ENCODE peak calls at places on chromosome 2, in four cellular contexts. One of them, this sample, is unnamed. For H3K4me1, the result is how much of the 10 kb centered on the place peaks cover.

GRCh38 chr2:220460257-220460985 is 833.0 kb downstream of the SLC4A3 start:
- DNase-seq in HepG2: no peak
- DNase-seq in GM12878: no peak
- DNase-seq in H1: no peak
- DNase-seq in this sample: peak

GRCh38 chr2:3492951-3493609 is 26.3 kb downstream of the ADI1 start:
- DNase-seq in HepG2: peak
- DNase-seq in GM12878: no peak
- DNase-seq in H1: no peak
- DNase-seq in this sample: no peak

GRCh38 chr2:26864226-26864625 is 16.3 kb downstream of the DPYSL5 start:
- DNase-seq in HepG2: no peak
- DNase-seq in GM12878: no peak
- DNase-seq in H1: peak
- DNase-seq in this sample: no peak

GRCh38 chr2:225400060-225400511 is 576 bp downstream of the NYAP2 start:
- DNase-seq in H1: peak
- DNase-seq in HepG2: peak
- DNase-seq in GM12878: no peak
- DNase-seq in this sample: peak

GRCh38 chr2:3297523-3297922 is 80.1 kb downstream of the EIPR1 start:
- DNase-seq in H1: no peak
- DNase-seq in HepG2: no peak
- DNase-seq in GM12878: no peak
- DNase-seq in this sample: no peak

GRCh38 chr2:115200016-115200415 is 757.6 kb downstream of the DPP10 start:
- DNase-seq in GM12878: no peak
- DNase-seq in HepG2: no peak
- DNase-seq in H1: no peak
- DNase-seq in this sample: no peak

GRCh38 chr2:19377717-19378116 is 19.3 kb upstream of the OSR1 start:
- DNase-seq in GM12878: no peak
- DNase-seq in H1: no peak
- DNase-seq in HepG2: no peak
- DNase-seq in this sample: no peak

GRCh38 chr2:1432726-1433125 is 19.5 kb downstream of the TPO start:
- DNase-seq in H1: no peak
- DNase-seq in GM12878: no peak
- DNase-seq in HepG2: no peak
- DNase-seq in this sample: no peak

GRCh38 chr2:204005940-204006721 is 69.6 kb downstream of the ICOS start:
- DNase-seq in HepG2: no peak
- DNase-seq in GM12878: no peak
- DNase-seq in H1: no peak
- DNase-seq in this sample: no peak

GRCh38 chr2:139353874-139354273 is 573.7 kb upstream of the NXPH2 start:
- DNase-seq in HepG2: no peak
- DNase-seq in H1: no peak
- DNase-seq in GM12878: no peak
- DNase-seq in this sample: no peak

GRCh38 chr2:170177950-170178781 is at the start of gene MYO3B:
- DNase-seq in GM12878: no peak
- DNase-seq in HepG2: no peak
- DNase-seq in H1: no peak
- DNase-seq in this sample: no peak

GRCh38 chr2:132936261-132936660 is 266.3 kb upstream of the LYPD1 start:
- DNase-seq in GM12878: no peak
- DNase-seq in H1: no peak
- DNase-seq in HepG2: no peak
- DNase-seq in this sample: no peak

GRCh38 chr2:100321181-100321880 is 970 bp downstream of the LONRF2 start:
- DNase-seq in HepG2: no peak
- DNase-seq in GM12878: no peak
- DNase-seq in H1: peak
- DNase-seq in this sample: peak

GRCh38 chr2:55136138-55136541 is 85.9 kb upstream of the RTN4 start:
- DNase-seq in H1: no peak
- DNase-seq in HepG2: no peak
- DNase-seq in GM12878: no peak
- DNase-seq in this sample: no peak

GRCh38 chr2:6073260-6074141 is 381.3 kb downstream of the SOX11 start:
- DNase-seq in HepG2: no peak
- DNase-seq in H1: no peak
- DNase-seq in GM12878: no peak
- DNase-seq in this sample: no peak

GRCh38 chr2:12685145-12685544 is 31.6 kb upstream of the TRIB2 start:
- DNase-seq in GM12878: no peak
- DNase-seq in HepG2: no peak
- DNase-seq in H1: no peak
- DNase-seq in this sample: no peak

GRCh38 chr2:20198001-20198400 is 26.9 kb downstream of the SDC1 start:
- DNase-seq in GM12878: no peak
- DNase-seq in HepG2: no peak
- DNase-seq in H1: no peak
- DNase-seq in this sample: no peak

GRCh38 chr2:239697765-239698164 is 296.9 kb upstream of the HDAC4 start:
- DNase-seq in GM12878: no peak
- DNase-seq in H1: no peak
- DNase-seq in HepG2: no peak
- DNase-seq in this sample: no peak

GRCh38 chr2:128513416-128514283 is 195.0 kb upstream of the HS6ST1 start:
- DNase-seq in HepG2: no peak
- DNase-seq in GM12878: peak
- DNase-seq in H1: no peak
- DNase-seq in this sample: no peak

GRCh38 chr2:20916604-20917286 is 93.8 kb upstream of the LDAH start:
- DNase-seq in GM12878: no peak
- DNase-seq in HepG2: peak
- DNase-seq in H1: no peak
- DNase-seq in this sample: no peak

GRCh38 chr2:148756292-148756975 is 111.9 kb downstream of the EPC2 start:
- DNase-seq in H1: no peak
- DNase-seq in HepG2: peak
- DNase-seq in GM12878: no peak
- DNase-seq in this sample: no peak

GRCh38 chr2:17148298-17149228 is 369.7 kb downstream of the RAD51AP2 start:
- DNase-seq in H1: peak
- DNase-seq in GM12878: no peak
- DNase-seq in HepG2: peak
- DNase-seq in this sample: peak
- TF ChIP-seq SUZ12 in H1: no peak
- TF ChIP-seq SUZ12 in GM12878: no peak
- TF ChIP-seq SUZ12 in HepG2: no peak
- TF ChIP-seq SUZ12 in this sample: no peak

DNA sequence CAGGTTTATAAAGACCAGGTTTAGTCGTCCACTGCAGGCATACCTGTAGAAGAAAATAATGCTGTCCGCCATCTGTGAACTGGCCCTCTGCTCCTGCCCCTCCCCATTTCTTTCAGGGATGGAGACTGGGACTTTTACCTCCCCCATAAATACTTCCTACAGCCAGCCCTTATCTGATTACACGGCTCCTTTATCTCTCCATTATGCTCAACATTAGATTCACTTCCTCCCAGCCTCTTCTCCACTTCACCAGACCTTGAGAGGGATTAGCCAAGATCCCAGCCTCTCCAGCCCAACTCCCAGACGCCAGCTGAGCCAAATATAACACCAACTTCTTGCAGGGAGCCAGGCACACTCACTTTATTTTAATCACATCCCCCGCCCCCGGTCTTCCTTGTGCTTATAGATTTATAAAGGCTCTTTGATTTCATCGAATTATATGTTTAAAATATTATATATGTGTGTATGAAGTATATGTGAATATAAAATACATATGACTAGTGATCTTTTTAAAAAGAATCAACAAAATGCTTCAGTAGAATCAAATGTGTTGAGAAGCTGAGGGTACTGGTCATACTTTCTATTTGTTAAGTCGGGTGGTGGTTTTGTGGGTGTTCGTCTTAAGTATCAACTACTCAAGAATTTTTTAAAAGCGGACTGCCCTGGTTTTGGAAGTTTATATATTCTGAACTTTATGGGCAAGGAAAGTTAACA is 81.0 kb downstream of the SPRED2 start:
- DNase-seq in HepG2: no peak
- DNase-seq in GM12878: no peak
- DNase-seq in H1: no peak
- DNase-seq in this sample: no peak
- H3K4me1 ChIP-seq in HepG2: half or more
- H3K4me1 ChIP-seq in GM12878: under half
- H3K4me1 ChIP-seq in H1: under half
- H3K4me1 ChIP-seq in this sample: under half

DNA sequence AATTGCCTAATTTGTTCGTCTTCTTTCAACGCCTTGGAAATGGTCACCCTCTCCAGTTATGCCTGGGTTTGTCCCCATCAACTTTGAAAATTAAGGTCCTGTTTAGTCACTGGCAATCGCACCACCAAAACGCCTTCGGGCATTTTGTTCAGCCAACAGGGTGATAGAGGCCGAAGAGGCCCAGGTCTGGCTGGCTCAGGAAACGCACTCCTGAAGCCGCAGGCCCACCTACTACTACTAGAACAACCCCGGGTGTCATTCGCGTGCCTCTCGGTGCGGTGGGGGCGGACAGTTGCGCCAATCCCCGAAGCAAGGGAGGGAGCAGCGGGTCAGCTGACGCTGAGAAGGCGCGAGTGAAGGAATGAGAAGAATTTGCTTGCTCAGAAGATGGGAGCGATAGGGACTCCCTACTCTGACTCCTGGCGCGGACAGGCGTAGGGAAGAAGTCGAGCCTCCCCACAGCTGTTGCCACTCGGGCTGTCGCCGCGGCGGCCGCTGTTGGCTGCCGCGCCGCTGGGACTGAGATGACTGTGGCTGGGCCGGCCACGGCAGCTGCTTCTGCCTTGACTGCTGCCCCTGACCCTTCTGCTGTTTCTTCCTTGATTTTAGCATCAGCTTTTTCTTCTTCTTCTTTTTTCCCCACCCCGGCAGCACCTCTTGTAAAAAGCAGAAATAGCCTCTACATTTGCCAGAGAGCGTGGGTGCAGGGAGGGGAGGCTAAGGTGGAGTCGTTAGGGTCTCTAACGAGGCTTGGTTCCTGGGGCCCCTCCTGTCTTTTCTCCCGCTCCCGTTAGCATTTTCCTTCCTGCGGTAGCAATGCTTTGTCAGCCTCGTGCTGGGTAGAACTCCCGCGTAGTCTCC is 387.6 kb downstream of the FIGN start:
- DNase-seq in H1: peak
- DNase-seq in HepG2: no peak
- DNase-seq in GM12878: no peak
- DNase-seq in this sample: peak
- TF ChIP-seq YY1 in H1: no peak
- TF ChIP-seq YY1 in HepG2: no peak
- TF ChIP-seq YY1 in GM12878: no peak
- TF ChIP-seq YY1 in this sample: no peak

GRCh38 chr2:134138115-134138514 is 115.8 kb upstream of the MGAT5 start:
- DNase-seq in HepG2: no peak
- DNase-seq in GM12878: no peak
- DNase-seq in H1: no peak
- DNase-seq in this sample: no peak

GRCh38 chr2:134142341-134142738 is 111.5 kb upstream of the MGAT5 start:
- DNase-seq in H1: no peak
- DNase-seq in GM12878: no peak
- DNase-seq in HepG2: no peak
- DNase-seq in this sample: no peak

GRCh38 chr2:134139615-134140014 is 114.3 kb upstream of the MGAT5 start:
- DNase-seq in H1: no peak
- DNase-seq in HepG2: no peak
- DNase-seq in GM12878: no peak
- DNase-seq in this sample: no peak

GRCh38 chr2:134141598-134142340 is 112.1 kb upstream of the MGAT5 start:
- DNase-seq in HepG2: no peak
- DNase-seq in GM12878: no peak
- DNase-seq in H1: no peak
- DNase-seq in this sample: peak

DNA sequence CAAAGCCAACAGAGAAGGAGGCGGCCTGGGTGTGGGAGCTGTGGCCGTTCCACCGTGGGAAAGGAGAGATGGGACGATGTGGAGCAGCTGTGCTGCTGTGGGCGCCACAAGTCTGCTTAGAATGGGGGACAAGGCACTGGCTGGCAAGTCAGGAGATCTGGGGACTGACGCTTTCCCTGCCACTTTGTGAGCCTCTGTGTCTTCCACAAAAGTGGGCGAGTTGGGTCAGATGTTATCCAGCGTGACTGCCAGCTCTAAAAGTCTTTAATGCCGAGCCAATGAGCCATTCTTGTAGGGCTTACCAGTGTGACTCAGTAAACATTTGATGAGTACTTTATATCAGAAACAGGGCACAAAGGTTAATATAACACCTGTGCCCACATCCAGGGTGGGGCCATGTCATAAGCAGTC is 113.6 kb upstream of the MGAT5 start:
- DNase-seq in HepG2: no peak
- DNase-seq in GM12878: no peak
- DNase-seq in H1: no peak
- DNase-seq in this sample: no peak
- TF ChIP-seq SUZ12 in HepG2: no peak
- TF ChIP-seq SUZ12 in GM12878: no peak
- TF ChIP-seq SUZ12 in H1: no peak
- TF ChIP-seq SUZ12 in this sample: no peak

GRCh38 chr2:36540986-36541750 is 56.8 kb downstream of the FEZ2 start:
- DNase-seq in HepG2: no peak
- DNase-seq in H1: no peak
- DNase-seq in GM12878: no peak
- DNase-seq in this sample: no peak
- H3K4me1 ChIP-seq in HepG2: under half
- H3K4me1 ChIP-seq in H1: under half
- H3K4me1 ChIP-seq in GM12878: under half
- H3K4me1 ChIP-seq in this sample: under half

GRCh38 chr2:134241911-134242310 is 12.0 kb upstream of the MGAT5 start:
- DNase-seq in HepG2: peak
- DNase-seq in H1: no peak
- DNase-seq in GM12878: no peak
- DNase-seq in this sample: no peak

GRCh38 chr2:134244587-134244986 is 9.3 kb upstream of the MGAT5 start:
- DNase-seq in GM12878: no peak
- DNase-seq in H1: no peak
- DNase-seq in HepG2: no peak
- DNase-seq in this sample: no peak

GRCh38 chr2:134244091-134244490 is 9.8 kb upstream of the MGAT5 start:
- DNase-seq in H1: no peak
- DNase-seq in GM12878: no peak
- DNase-seq in HepG2: no peak
- DNase-seq in this sample: no peak

GRCh38 chr2:134245340-134245984 is 8.4 kb upstream of the MGAT5 start:
- DNase-seq in GM12878: no peak
- DNase-seq in HepG2: peak
- DNase-seq in H1: peak
- DNase-seq in this sample: peak

GRCh38 chr2:134243244-134243643 is 10.6 kb upstream of the MGAT5 start:
- DNase-seq in HepG2: no peak
- DNase-seq in H1: no peak
- DNase-seq in GM12878: no peak
- DNase-seq in this sample: no peak
- TF ChIP-seq YY1 in HepG2: no peak
- TF ChIP-seq YY1 in H1: no peak
- TF ChIP-seq YY1 in GM12878: no peak
- TF ChIP-seq YY1 in this sample: no peak

This sample was measured in NT2/D1.